ENCODE peak calls at places on chromosomes 3 and 15, in eight cellular contexts. A is dorsolateral prefrontal cortex, M is stomach, K is fibroblast of mammary gland, E is fibroblast of pulmonary artery, G is breast epithelium, H is AG04449, Z is HepG2. B is an unnamed sample.

GRCh38 chr3:183213941-183214612 is 39.0 kb upstream of the B3GNT5 start:
- DNase-seq in A (no peak), Z (no peak), K (peak; percentile 42), H (no peak), E (no peak), M (no peak), G (no peak), B (no peak)

GRCh38 chr3:44318929-44319328 is 19.6 kb upstream of the TCAIM start:
- DNase-seq in K (no peak), E (no peak), Z (no peak), G (no peak), M (no peak), A (no peak), H (no peak), B (no peak)

GRCh38 chr3:56484096-56484495 is 15.8 kb upstream of the ERC2 start:
- DNase-seq in G (no peak), M (no peak), A (no peak), H (no peak), E (no peak), K (no peak), Z (no peak), B (no peak)

GRCh38 chr3:197392961-197393360 is 94.5 kb upstream of the DLG1 start:
- DNase-seq in Z (no peak), G (no peak), A (no peak), K (peak; percentile 54), E (peak; percentile 42), H (no peak), M (no peak), B (no peak)

GRCh38 chr3:48989126-48989795 is 780 bp upstream of the P4HTM start:
- DNase-seq in K (no peak), Z (no peak), M (no peak), E (no peak), H (no peak), A (no peak), G (no peak), B (no peak)

GRCh38 chr3:101310580-101311375 is 9.6 kb downstream of the IMPG2 start:
- DNase-seq in E (peak; percentile 36), A (no peak), K (peak; percentile 83), H (peak; percentile 72), M (no peak), Z (no peak), G (no peak), B (no peak)

GRCh38 chr3:176867681-176868663 is 329.3 kb downstream of the TBL1XR1 start:
- DNase-seq in A (no peak), G (peak; percentile 70), K (no peak), M (peak; percentile 73), Z (no peak), E (no peak), H (no peak), B (peak; percentile 52)

GRCh38 chr3:149790698-149791097 is 1.7 kb downstream of the ANKUB1 start:
- DNase-seq in H (no peak), G (no peak), A (no peak), M (no peak), K (no peak), Z (peak; percentile 24), E (no peak), B (no peak)

GRCh38 chr3:169771651-169772529 is 1.3 kb upstream of the MYNN start:
- DNase-seq in A (no peak), H (no peak), G (no peak), Z (peak; percentile 79), E (peak; percentile 88), K (peak; percentile 77), M (peak; percentile 46), B (peak; percentile 52)

GRCh38 chr3:31710123-31710841 is 177.6 kb downstream of the STT3B start:
- DNase-seq in Z (no peak), M (peak; percentile 56), E (peak; percentile 22), A (no peak), K (no peak), H (no peak), G (no peak), B (no peak)

GRCh38 chr3:41118461-41119385 is 80.6 kb upstream of the CTNNB1 start:
- DNase-seq in M (no peak), K (no peak), E (no peak), A (no peak), Z (no peak), H (no peak), G (no peak), B (no peak)

GRCh38 chr15:77944002-77944867 is 133.3 kb downstream of the TBC1D2B start:
- DNase-seq in M (peak; percentile 80), E (peak; percentile 77), A (peak; percentile 58), G (peak; percentile 74), H (no peak), Z (peak; percentile 88), K (peak; percentile 79), B (peak; percentile 90)

DNA sequence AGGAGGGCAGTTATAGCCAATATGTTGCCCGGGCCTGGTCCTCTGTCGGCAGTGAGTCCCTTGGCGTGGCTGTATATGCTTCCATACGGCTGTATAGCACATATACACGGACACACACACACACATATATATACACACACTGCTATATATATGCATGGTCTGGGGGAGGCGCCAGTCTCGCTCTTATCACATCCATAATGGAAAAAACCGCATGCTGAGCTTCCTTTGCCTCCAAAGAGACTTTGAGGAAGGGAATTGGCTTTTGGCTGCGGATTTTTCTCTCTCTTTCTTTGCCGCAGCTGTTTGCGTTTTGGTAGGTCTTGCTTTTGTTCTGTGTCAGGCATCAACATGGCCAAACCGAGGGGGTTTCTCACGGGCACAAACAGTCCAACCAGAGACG is 11.3 kb upstream of the TMEM115 start:
- DNase-seq in H (no peak), A (peak; percentile 48), Z (no peak), E (peak; percentile 54), K (peak; percentile 20), M (no peak), G (no peak), B (no peak)
- TF ChIP-seq CTCF in H (peak; percentile 15), A (peak; percentile 37), Z (peak; percentile 49), E (peak; percentile 15), K (no peak), M (no peak), G (no peak), B (no peak)

DNA sequence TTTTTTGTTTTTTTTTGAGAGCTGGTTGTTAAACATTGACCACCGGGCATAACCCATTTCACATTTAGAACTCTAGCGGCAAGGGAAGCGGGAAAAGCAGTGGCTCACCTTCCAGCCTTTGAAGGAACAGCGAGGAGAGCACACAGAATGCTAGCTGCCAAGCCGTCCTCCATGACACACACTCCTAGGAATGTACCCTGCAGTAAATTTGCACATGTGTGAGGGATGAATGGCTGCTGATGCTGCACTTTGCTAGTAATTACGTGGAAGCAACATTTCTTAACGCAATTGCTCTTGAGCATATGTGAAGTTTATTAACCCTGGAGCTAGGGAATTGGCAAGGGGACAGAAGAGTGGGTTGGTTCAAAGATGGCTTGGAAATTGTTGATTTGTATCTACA is 123.7 kb downstream of the CHSY1 start:
- DNase-seq in K (peak; percentile 99), M (no peak), G (no peak), A (no peak), E (peak; percentile 96), H (peak; percentile 95), Z (no peak), B (no peak)
- H3K4me3 ChIP-seq in K (no peak overlapping the region), M (no peak overlapping the region), G (peak overlapping the region; percentile 8), A (no peak overlapping the region), E (no peak overlapping the region), H (no peak overlapping the region), Z (no peak overlapping the region), B (no peak overlapping the region)

GRCh38 chr15:31858026-31858425 is 172.3 kb upstream of the CHRNA7 start:
- DNase-seq in M (no peak), G (no peak), H (no peak), E (no peak), K (no peak), A (no peak), Z (no peak), B (no peak)

GRCh38 chr15:31852933-31853332 is 177.4 kb upstream of the CHRNA7 start:
- DNase-seq in K (no peak), G (no peak), H (no peak), M (no peak), E (no peak), A (no peak), Z (no peak), B (no peak)

GRCh38 chr15:31853370-31853769 is 176.9 kb upstream of the CHRNA7 start:
- DNase-seq in M (no peak), E (no peak), Z (no peak), H (no peak), G (no peak), A (no peak), K (no peak), B (no peak)

GRCh38 chr15:31856581-31856980 is 173.7 kb upstream of the CHRNA7 start:
- DNase-seq in E (no peak), G (no peak), H (no peak), Z (no peak), M (no peak), K (no peak), A (no peak), B (no peak)

GRCh38 chr15:31857194-31857593 is 173.1 kb upstream of the CHRNA7 start:
- DNase-seq in E (no peak), G (no peak), H (no peak), Z (no peak), M (no peak), K (no peak), A (no peak), B (no peak)
- TF ChIP-seq CTCF in E (no peak), G (no peak), H (no peak), Z (no peak), M (no peak), K (no peak), A (no peak), B (no peak)

GRCh38 chr3:71425491-71426071 is 157.9 kb downstream of the FOXP1 start:
- DNase-seq in H (peak; percentile 78), A (no peak), K (peak; percentile 95), M (no peak), G (no peak), Z (no peak), E (no peak), B (no peak)

GRCh38 chr3:71423151-71423906 is 160.2 kb downstream of the FOXP1 start:
- DNase-seq in Z (no peak), H (no peak), M (no peak), G (no peak), A (no peak), E (peak; percentile 42), K (peak; percentile 24), B (no peak)

GRCh38 chr3:71421475-71421819 is 162.1 kb downstream of the FOXP1 start:
- DNase-seq in E (no peak), Z (no peak), M (no peak), G (no peak), H (no peak), K (no peak), A (no peak), B (no peak)

GRCh38 chr3:71419369-71419768 is 164.2 kb downstream of the FOXP1 start:
- DNase-seq in H (no peak), M (no peak), Z (no peak), K (no peak), E (no peak), G (no peak), A (no peak), B (no peak)

DNA sequence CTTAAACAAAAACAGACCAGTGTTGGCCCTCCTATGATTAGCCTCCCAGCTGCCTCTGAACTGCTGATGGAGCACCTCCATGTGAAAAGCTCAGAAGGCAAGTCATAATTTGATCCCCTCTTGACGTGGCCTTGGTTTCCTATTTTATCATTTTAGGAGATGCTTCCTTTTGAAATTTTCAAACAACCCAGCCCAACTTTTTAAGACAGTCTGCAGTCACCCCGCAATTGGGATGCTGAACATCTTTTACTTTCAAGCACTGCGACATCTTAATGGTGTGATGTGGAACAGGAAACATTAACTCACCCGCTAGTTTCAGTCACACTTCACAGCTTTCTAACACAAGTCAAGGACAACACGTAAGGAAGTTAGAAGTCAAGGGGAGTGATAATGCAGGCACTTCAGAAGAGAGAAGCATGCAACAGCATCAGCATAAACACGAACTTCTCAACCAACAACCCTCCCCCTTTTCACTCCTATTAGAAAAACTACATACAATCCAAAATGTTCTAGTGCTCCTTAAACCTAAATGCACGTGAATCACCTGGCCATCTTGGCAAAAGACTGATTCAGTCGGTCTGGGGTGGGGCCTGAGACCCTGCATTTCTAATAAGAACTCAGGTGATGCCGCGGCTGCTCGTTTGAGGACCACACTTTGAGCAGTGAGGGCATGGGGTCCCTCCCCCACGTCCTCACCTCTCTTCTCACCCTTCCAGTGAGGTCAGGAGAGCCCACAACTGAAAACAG is 161.5 kb downstream of the FOXP1 start:
- DNase-seq in E (no peak), M (no peak), Z (no peak), K (no peak), G (no peak), H (no peak), A (no peak), B (no peak)
- H3K4me3 ChIP-seq in E (no peak overlapping the region), M (no peak overlapping the region), Z (no peak overlapping the region), K (no peak overlapping the region), G (no peak overlapping the region), H (no peak overlapping the region), A (no peak overlapping the region), B (no peak overlapping the region)

B was measured in lower lobe of right lung.